ENCODE peak calls at places on chromosomes 3 and 15, in five cellular contexts. C is activated CD4-positive, alpha-beta T cell treated with anti-CD3 and anti-CD28 coated beads, Interleukin-2, amount 50 U/mL, for 48 hours; Y is neuronal stem cell; K is activated T-cell treated with anti-CD3 and anti-CD28 coated beads for 24 hours; Q is astrocyte of the spinal cord. U is an unnamed sample.
A peak's percentile ranks its signal among the peaks of the same experiment; 100 is the strongest.

GRCh38 chr15:44676676-44677075 is 13.2 kb upstream of the SPG11 start:
- DNase-seq in Y (no peak), Q (no peak), K (no peak), C (peak; percentile 61), U (no peak)

GRCh38 chr3:165669502-165669901 is 167.7 kb downstream of the BCHE start:
- DNase-seq in K (no peak), Y (no peak), Q (peak; percentile 48), C (no peak), U (no peak)

GRCh38 chr3:115518100-115518852 is 105.0 kb upstream of the GAP43 start:
- DNase-seq in C (no peak), Y (peak; percentile 20), K (no peak), Q (peak; percentile 91), U (peak; percentile 79)

GRCh38 chr3:43959498-43960447 is 269.0 kb downstream of the ABHD5 start:
- DNase-seq in Y (no peak), K (no peak), Q (no peak), C (no peak), U (no peak)

GRCh38 chr3:179083977-179084376 is 12.4 kb upstream of the ZMAT3 start:
- DNase-seq in K (no peak), C (no peak), Q (no peak), Y (no peak), U (no peak)

GRCh38 chr15:95923797-95924196 is 406.7 kb upstream of the NR2F2 start:
- DNase-seq in Y (no peak), K (no peak), C (no peak), Q (no peak), U (no peak)

GRCh38 chr3:179812096-179812382 is 159.2 kb downstream of the USP13 start:
- DNase-seq in K (no peak), Y (no peak), C (no peak), Q (no peak), U (no peak)

GRCh38 chr3:27632431-27633223 is 89.5 kb downstream of the EOMES start:
- DNase-seq in Y (no peak), Q (peak; percentile 69), C (peak; percentile 53), K (peak; percentile 17), U (peak; percentile 70)

GRCh38 chr15:47439146-47439869 is 278.0 kb upstream of the SEMA6D start:
- DNase-seq in C (no peak), Q (peak; percentile 19), Y (no peak), K (no peak), U (no peak)

GRCh38 chr15:37208475-37209363 is 108.4 kb upstream of the MEIS2 start:
- DNase-seq in K (no peak), C (no peak), Y (no peak), Q (no peak), U (no peak)

GRCh38 chr3:137081711-137082110 is 123.9 kb downstream of the IL20RB start:
- DNase-seq in Q (no peak), Y (no peak), K (no peak), C (no peak), U (no peak)

GRCh38 chr15:29262738-29263137 is 6.9 kb downstream of the NSMCE3 start:
- DNase-seq in K (no peak), C (no peak), Q (no peak), Y (no peak), U (no peak)

GRCh38 chr3:43046583-43046982 is 59.3 kb downstream of the POMGNT2 start:
- DNase-seq in Y (no peak), K (no peak), C (no peak), Q (no peak), U (no peak)

GRCh38 chr3:25507811-25508210 is 79.7 kb downstream of the RARB start:
- DNase-seq in K (no peak), C (no peak), Y (no peak), Q (no peak), U (peak; percentile 31)

GRCh38 chr15:39835550-39835949 is 52.9 kb upstream of the FSIP1 start:
- DNase-seq in Q (no peak), C (no peak), Y (no peak), K (no peak), U (no peak)

GRCh38 chr3:173028351-173028750 is 112.7 kb downstream of the SPATA16 start:
- DNase-seq in Q (no peak), C (no peak), K (no peak), Y (no peak), U (no peak)

GRCh38 chr3:7874116-7874515 is 627.5 kb upstream of the LMCD1 start:
- DNase-seq in C (no peak), Q (peak; percentile 10), Y (no peak), K (no peak), U (no peak)

GRCh38 chr15:79099692-79100091 is 9.1 kb upstream of the RASGRF1 start:
- DNase-seq in K (no peak), Q (no peak), Y (no peak), C (no peak), U (no peak)

GRCh38 chr3:33058780-33059179 is 38.2 kb downstream of the GLB1 start:
- DNase-seq in Q (no peak), K (no peak), C (no peak), Y (no peak), U (no peak)

GRCh38 chr15:84400820-84401219 is 165.2 kb downstream of the GOLGA6L4 start:
- DNase-seq in C (no peak), Q (no peak), K (no peak), Y (no peak), U (no peak)

GRCh38 chr15:76418352-76419140 is 82.0 kb downstream of the ISL2 start:
- DNase-seq in C (no peak), Q (no peak), Y (no peak), K (no peak), U (no peak)

GRCh38 chr3:19202303-19202702 is 54.0 kb downstream of the KCNH8 start:
- DNase-seq in Y (no peak), Q (no peak), K (no peak), C (no peak), U (peak; percentile 29)

GRCh38 chr15:55915876-55916567 is 77.4 kb downstream of the NEDD4 start:
- DNase-seq in K (no peak), C (no peak), Y (no peak), Q (no peak), U (no peak)

GRCh38 chr3:142210144-142210543 is 15.2 kb downstream of the GK5 start:
- DNase-seq in Y (no peak), Q (no peak), C (no peak), K (no peak), U (no peak)

GRCh38 chr15:70100495-70101331 is 3.0 kb upstream of the TLE3 start:
- DNase-seq in C (peak; percentile 67), Q (peak; percentile 39), K (peak; percentile 47), Y (peak; percentile 60), U (peak; percentile 47)

GRCh38 chr15:49624046-49624445 is 3.2 kb downstream of the DTWD1 start:
- DNase-seq in Q (peak; percentile 88), K (no peak), Y (no peak), C (no peak), U (peak; percentile 95)

GRCh38 chr3:11185564-11186317 is 31.4 kb downstream of the HRH1 start:
- DNase-seq in Q (peak; percentile 91), Y (no peak), K (no peak), C (no peak), U (peak; percentile 98)

GRCh38 chr3:59559721-59560514 is 510.1 kb upstream of the CFAP20DC start:
- DNase-seq in K (peak; percentile 19), Q (peak; percentile 96), C (peak; percentile 40), Y (no peak), U (peak; percentile 99)

GRCh38 chr3:160796813-160797164 is 40.8 kb downstream of the PPM1L start:
- DNase-seq in C (no peak), Q (no peak), K (no peak), Y (no peak), U (no peak)

GRCh38 chr15:65083262-65083701 is 6.7 kb downstream of the KBTBD13 start:
- DNase-seq in C (no peak), Q (peak; percentile 32), K (no peak), Y (peak; percentile 84), U (peak; percentile 29)

GRCh38 chr15:70156781-70157261 is 59.1 kb upstream of the TLE3 start:
- DNase-seq in Y (no peak), Q (peak; percentile 25), K (no peak), C (no peak), U (peak; percentile 71)

U was measured in RPMI7951.